ENCODE peak calls at places on chromosomes 7 and 10, in eight cellular contexts. Q is NCI-H345; J is activated T-cell treated with anti-CD3 and anti-CD28 coated beads for 1 hour; D is skeletal muscle cell; I is naive thymus-derived CD4-positive, alpha-beta T cell; W is NCI-H774; L is Caki2; C is HuH-7.5. O is an unnamed sample.

GRCh38 chr7:122770943-122771342 is 68.2 kb upstream of the RNF148 start:
- DNase-seq in Q (no peak), J (no peak), D (peak), I (no peak), W (no peak), L (no peak), C (no peak), O (no peak)

GRCh38 chr10:124741281-124741921 is 2.8 kb downstream of the FAM53B start:
- DNase-seq in Q (peak), J (peak), D (no peak), I (peak), W (no peak), L (peak), C (peak), O (no peak)

GRCh38 chr10:69748621-69749020 is 53.1 kb upstream of the COL13A1 start:
- DNase-seq in Q (no peak), J (no peak), D (no peak), I (no peak), W (no peak), L (no peak), C (no peak), O (no peak)

GRCh38 chr7:24665564-24666294 is 91.5 kb downstream of the GSDME start:
- DNase-seq in Q (peak), J (peak), D (peak), I (peak), W (peak), L (peak), C (peak), O (no peak)

GRCh38 chr10:60573342-60573741 is 183.7 kb upstream of the ANK3 start:
- DNase-seq in Q (peak), J (no peak), D (peak), I (no peak), W (no peak), L (no peak), C (no peak), O (no peak)

GRCh38 chr7:65251851-65252620 is 121.6 kb upstream of the ZNF92 start:
- DNase-seq in Q (peak), J (no peak), D (no peak), I (no peak), W (peak), L (peak), C (peak), O (no peak)

GRCh38 chr7:49631071-49631826 is 142.2 kb upstream of the VWC2 start:
- DNase-seq in Q (no peak), J (no peak), D (no peak), I (no peak), W (no peak), L (no peak), C (no peak), O (no peak)

GRCh38 chr7:124930655-124931597 is 1.3 kb upstream of the POT1 start:
- DNase-seq in Q (no peak), J (no peak), D (no peak), I (no peak), W (no peak), L (no peak), C (no peak), O (no peak)

GRCh38 chr10:484441-484924 is 205.0 kb downstream of the DIP2C start:
- DNase-seq in Q (peak), J (no peak), D (no peak), I (no peak), W (peak), L (no peak), C (no peak), O (no peak)

GRCh38 chr7:129643545-129644170 is 32.1 kb downstream of the NRF1 start:
- DNase-seq in Q (no peak), J (no peak), D (no peak), I (no peak), W (peak), L (no peak), C (no peak), O (no peak)

GRCh38 chr7:133863362-133864061 is 263.6 kb upstream of the LRGUK start:
- DNase-seq in Q (peak), J (no peak), D (no peak), I (no peak), W (peak), L (peak), C (no peak), O (no peak)

GRCh38 chr10:43890124-43890523 is 241.4 kb upstream of the ZNF32 start:
- DNase-seq in Q (no peak), J (no peak), D (peak), I (no peak), W (no peak), L (no peak), C (no peak), O (peak)

GRCh38 chr10:75018873-75019272 is 92.6 kb upstream of the SAMD8 start:
- DNase-seq in Q (peak), J (no peak), D (no peak), I (no peak), W (no peak), L (no peak), C (no peak), O (no peak)

GRCh38 chr7:11767148-11767547 is 64.8 kb downstream of the THSD7A start:
- DNase-seq in Q (no peak), J (no peak), D (no peak), I (no peak), W (no peak), L (no peak), C (no peak), O (no peak)

GRCh38 chr7:19560111-19560883 is 148.5 kb downstream of the POLR1F start:
- DNase-seq in Q (no peak), J (no peak), D (peak), I (no peak), W (no peak), L (peak), C (no peak), O (peak)

GRCh38 chr7:44867073-44867990 is 18.0 kb downstream of the PURB start:
- DNase-seq in Q (peak), J (no peak), D (peak), I (no peak), W (no peak), L (peak), C (no peak), O (peak)

GRCh38 chr7:42691030-42691639 is 220.7 kb downstream of the C7orf25 start:
- DNase-seq in Q (no peak), J (no peak), D (no peak), I (no peak), W (no peak), L (peak), C (peak), O (peak)

GRCh38 chr7:139294951-139295555 is 46.1 kb upstream of the FMC1 start:
- DNase-seq in Q (no peak), J (no peak), D (no peak), I (no peak), W (no peak), L (peak), C (no peak), O (no peak)

GRCh38 chr7:74092964-74093339 is 9.3 kb downstream of the LIMK1 start:
- DNase-seq in Q (no peak), J (no peak), D (no peak), I (no peak), W (no peak), L (no peak), C (no peak), O (no peak)

GRCh38 chr7:137772748-137773147 is 74.0 kb downstream of the DGKI start:
- DNase-seq in Q (no peak), J (no peak), D (peak), I (no peak), W (no peak), L (peak), C (no peak), O (peak)

GRCh38 chr7:4738711-4739527 is 36.5 kb upstream of the AP5Z1 start:
- DNase-seq in Q (no peak), J (no peak), D (peak), I (no peak), W (peak), L (peak), C (peak), O (peak)

GRCh38 chr7:21454182-21454581 is 26.3 kb downstream of the SP4 start:
- DNase-seq in Q (no peak), J (no peak), D (no peak), I (no peak), W (no peak), L (peak), C (no peak), O (no peak)

GRCh38 chr10:79379512-79380124 is 32.3 kb downstream of the PPIF start:
- DNase-seq in Q (no peak), J (no peak), D (no peak), I (no peak), W (no peak), L (no peak), C (no peak), O (no peak)

GRCh38 chr10:7826971-7827370 is 8.7 kb downstream of the TAF3 start:
- DNase-seq in Q (no peak), J (no peak), D (peak), I (no peak), W (no peak), L (peak), C (no peak), O (no peak)

GRCh38 chr7:48285365-48285764 is 114.1 kb downstream of the ABCA13 start:
- DNase-seq in Q (no peak), J (no peak), D (no peak), I (no peak), W (no peak), L (peak), C (no peak), O (no peak)

GRCh38 chr7:112665709-112666108 is 124.5 kb downstream of the TMEM168 start:
- DNase-seq in Q (no peak), J (no peak), D (no peak), I (no peak), W (no peak), L (no peak), C (no peak), O (no peak)

GRCh38 chr7:32158751-32159360 is 88.6 kb upstream of the PDE1C start:
- DNase-seq in Q (no peak), J (no peak), D (no peak), I (no peak), W (no peak), L (no peak), C (no peak), O (no peak)

GRCh38 chr7:69282941-69283340 is 315.3 kb upstream of the AUTS2 start:
- DNase-seq in Q (no peak), J (no peak), D (no peak), I (no peak), W (no peak), L (no peak), C (no peak), O (no peak)

GRCh38 chr7:27996141-27996540 is 184.5 kb downstream of the JAZF1 start:
- DNase-seq in Q (no peak), J (no peak), D (no peak), I (no peak), W (no peak), L (no peak), C (no peak), O (no peak)

GRCh38 chr10:12194752-12195271 is 879 bp downstream of the NUDT5 start:
- DNase-seq in Q (peak), J (peak), D (no peak), I (peak), W (no peak), L (peak), C (no peak), O (no peak)

GRCh38 chr10:16392661-16393060 is 44.1 kb upstream of the PTER start:
- DNase-seq in Q (no peak), J (no peak), D (no peak), I (no peak), W (no peak), L (no peak), C (no peak), O (no peak)

O was measured in AG09309.